ENCODE peak calls at places on chromosomes 1 and 21, in seven cellular contexts. R is SK-N-SH, S is K562, Z is GM12878, K is HepG2, O is GM23338, E is HCT116. T is an unnamed sample.

GRCh38 chr1:96234299-96234698 is 487.3 kb upstream of the PTBP2 start:
- DNase-seq in R (no peak), S (no peak), Z (no peak), K (peak; percentile 2), O (no peak), E (peak; percentile 29), T (no peak)

GRCh38 chr1:91591175-91591968 is 90.7 kb downstream of the CDC7 start:
- DNase-seq in R (no peak), S (peak; percentile 69), Z (no peak), K (no peak), O (no peak), E (no peak), T (no peak)

GRCh38 chr1:23598424-23598823 is 39.1 kb upstream of the ID3 start:
- DNase-seq in R (peak; percentile 81), S (no peak), Z (no peak), K (peak; percentile 33), O (peak; percentile 98), E (no peak), T (no peak)

GRCh38 chr1:226884116-226884515 is 13.7 kb downstream of the PSEN2 start:
- DNase-seq in R (no peak), S (no peak), Z (no peak), K (no peak), O (no peak), E (no peak), T (no peak)

GRCh38 chr21:35096959-35097358 is 47.9 kb upstream of the RUNX1 start:
- DNase-seq in R (no peak), S (no peak), Z (no peak), K (no peak), O (no peak), E (no peak), T (no peak)

GRCh38 chr1:2322593-2323295 is 68.6 kb downstream of the MORN1 start:
- DNase-seq in R (no peak), S (no peak), Z (no peak), K (no peak), O (no peak), E (no peak), T (no peak)

GRCh38 chr1:214337536-214337935 is 56.6 kb downstream of the SMYD2 start:
- DNase-seq in R (no peak), S (no peak), Z (no peak), K (no peak), O (peak; percentile 57), E (no peak), T (no peak)

GRCh38 chr1:235650341-235651169 is 971 bp upstream of the GNG4 start:
- DNase-seq in R (no peak), S (no peak), Z (no peak), K (peak; percentile 90), O (peak; percentile 86), E (no peak), T (no peak)

GRCh38 chr21:46322351-46323226 is 1.1 kb downstream of the C21orf58 start:
- DNase-seq in R (no peak), S (no peak), Z (no peak), K (no peak), O (peak; percentile 45), E (no peak), T (no peak)

GRCh38 chr21:35924714-35925301 is 135.5 kb downstream of the SETD4 start:
- DNase-seq in R (no peak), S (peak; percentile 16), Z (no peak), K (no peak), O (no peak), E (no peak), T (no peak)

GRCh38 chr1:17369466-17369865 is 2.5 kb upstream of the PADI6 start:
- DNase-seq in R (no peak), S (no peak), Z (no peak), K (no peak), O (no peak), E (no peak), T (no peak)

GRCh38 chr1:59641861-59642260 is 172.9 kb upstream of the HOOK1 start:
- DNase-seq in R (no peak), S (no peak), Z (no peak), K (no peak), O (peak; percentile 17), E (no peak), T (no peak)

GRCh38 chr21:26800455-26801454 is 44.5 kb downstream of the ADAMTS1 start:
- DNase-seq in R (no peak), S (no peak), Z (no peak), K (no peak), O (no peak), E (no peak), T (no peak)

GRCh38 chr1:5856246-5856815 is 135.9 kb downstream of the NPHP4 start:
- DNase-seq in R (no peak), S (peak; percentile 34), Z (no peak), K (peak; percentile 11), O (peak; percentile 14), E (peak; percentile 4), T (no peak)

GRCh38 chr1:193189442-193190095 is 3.2 kb upstream of the B3GALT2 start:
- DNase-seq in R (no peak), S (no peak), Z (no peak), K (no peak), O (no peak), E (no peak), T (no peak)

GRCh38 chr1:51671527-51672325 is 54.8 kb downstream of the OSBPL9 start:
- DNase-seq in R (peak; percentile 16), S (no peak), Z (no peak), K (no peak), O (no peak), E (no peak), T (no peak)

GRCh38 chr1:246170574-246171261 is 336.4 kb downstream of the SMYD3 start:
- DNase-seq in R (no peak), S (peak; percentile 48), Z (no peak), K (no peak), O (no peak), E (no peak), T (no peak)

GRCh38 chr1:154599658-154600057 is 8.3 kb downstream of the ADAR start:
- DNase-seq in R (no peak), S (no peak), Z (no peak), K (no peak), O (no peak), E (no peak), T (no peak)

GRCh38 chr1:19209439-19209989 is 552 bp downstream of the UBR4 start:
- DNase-seq in R (peak; percentile 36), S (no peak), Z (no peak), K (peak; percentile 58), O (peak; percentile 82), E (no peak), T (no peak)

GRCh38 chr1:2226525-2227340 is 1.4 kb upstream of the SKI start:
- DNase-seq in R (peak; percentile 82), S (no peak), Z (no peak), K (no peak), O (peak; percentile 64), E (no peak), T (no peak)

GRCh38 chr1:84103197-84103992 is 40.7 kb upstream of the PRKACB start:
- DNase-seq in R (no peak), S (peak; percentile 75), Z (no peak), K (peak; percentile 37), O (peak; percentile 56), E (peak; percentile 51), T (peak; percentile 92)

GRCh38 chr1:214966366-214966765 is 116.2 kb upstream of the KCNK2 start:
- DNase-seq in R (no peak), S (no peak), Z (no peak), K (no peak), O (no peak), E (no peak), T (no peak)

GRCh38 chr1:27133990-27134389 is 20.9 kb downstream of the SLC9A1 start:
- DNase-seq in R (no peak), S (no peak), Z (peak; percentile 39), K (no peak), O (no peak), E (no peak), T (no peak)

GRCh38 chr1:205258313-205259176 is 30.8 kb downstream of the TMCC2 start:
- DNase-seq in R (no peak), S (peak; percentile 50), Z (no peak), K (no peak), O (no peak), E (no peak), T (no peak)

GRCh38 chr21:40964691-40965090 is 117.7 kb upstream of the DSCAM start:
- DNase-seq in R (no peak), S (no peak), Z (no peak), K (no peak), O (no peak), E (no peak), T (no peak)

DNA sequence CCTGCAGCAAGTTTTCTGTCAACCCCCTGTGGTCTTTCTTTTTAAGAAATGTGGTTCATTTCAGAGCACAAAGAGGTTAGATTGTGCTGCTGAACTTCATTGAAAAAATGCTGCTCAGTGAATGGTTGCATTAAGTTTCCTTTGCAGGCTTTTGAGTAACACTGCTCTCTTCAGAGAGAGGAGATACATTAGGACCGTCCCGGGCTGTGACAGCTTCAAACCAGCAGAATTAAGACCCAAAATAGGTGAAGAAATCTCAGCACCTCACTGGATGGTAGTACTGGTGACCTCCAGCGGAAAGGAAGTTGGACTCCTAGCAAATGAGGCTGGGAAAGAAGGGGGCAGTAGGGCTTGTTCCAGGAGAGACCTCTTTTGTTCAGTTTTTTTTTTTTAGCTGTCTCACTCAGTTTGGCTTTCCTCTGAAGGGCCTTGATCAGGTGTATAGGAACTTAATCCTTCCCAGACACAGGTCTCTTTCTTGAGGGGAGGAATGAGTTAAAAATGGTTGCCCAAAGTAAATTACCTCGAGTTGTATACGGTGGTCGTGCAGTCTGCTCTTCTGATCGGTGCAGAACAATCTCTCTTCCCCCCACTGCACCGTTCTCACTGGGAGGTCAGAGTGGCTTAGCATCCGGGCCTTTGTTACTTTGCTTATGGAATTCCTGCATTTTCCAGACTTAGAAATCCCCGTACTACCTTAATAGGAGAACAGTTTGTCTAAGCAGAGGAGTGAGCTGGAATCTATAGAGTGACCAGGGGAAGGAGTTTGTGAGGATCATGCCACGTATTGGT is 81.0 kb downstream of the NDUFS5 start:
- DNase-seq in R (no peak), S (no peak), Z (no peak), K (no peak), O (peak; percentile 64), E (no peak), T (no peak)
- H3K4me1 ChIP-seq in R (peaks cover 29% of the 10 kb centered on the region), S (peaks cover 22% of the 10 kb centered on the region), Z (peaks cover 42% of the 10 kb centered on the region), K (peaks cover 74% of the 10 kb centered on the region), O (peaks cover 45% of the 10 kb centered on the region), E (peaks cover 40% of the 10 kb centered on the region), T (peaks cover 55% of the 10 kb centered on the region)

GRCh38 chr1:203467550-203467921 is 8.1 kb upstream of the PRELP start:
- DNase-seq in R (no peak), S (no peak), Z (no peak), K (no peak), O (no peak), E (no peak), T (no peak)
- TF ChIP-seq POLR2AphosphoS5 in R (no peak), S (no peak), Z (no peak), K (no peak), O (no peak), E (no peak), T (no peak)

DNA sequence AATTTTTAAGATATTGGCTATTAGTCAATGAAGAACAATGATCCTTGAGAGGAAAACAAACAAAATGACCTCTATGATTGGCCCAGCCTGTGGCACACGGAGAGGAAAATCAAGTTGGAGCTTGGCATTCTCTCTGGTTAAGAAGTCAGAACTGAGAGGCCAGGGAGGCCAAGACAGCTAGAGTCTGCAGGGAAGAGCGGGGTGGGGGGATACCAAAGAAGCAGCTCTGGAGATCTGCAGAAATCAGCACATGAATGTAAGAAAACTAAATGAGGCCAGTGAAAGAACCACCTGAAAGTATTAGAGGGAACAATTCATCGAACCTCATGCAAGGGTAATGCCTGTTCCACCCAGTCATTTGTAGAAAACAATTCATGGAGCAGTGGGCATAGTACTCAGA is 23.8 kb upstream of the C1orf115 start:
- DNase-seq in R (no peak), S (no peak), Z (no peak), K (no peak), O (peak; percentile 14), E (no peak), T (no peak)
- TF ChIP-seq REST in R (no peak), S (no peak), Z (no peak), K (no peak), O (no peak), E (no peak), T (no peak)

GRCh38 chr1:212542761-212543187 is 65.8 kb upstream of the ATF3 start:
- DNase-seq in R (no peak), S (no peak), Z (no peak), K (no peak), O (no peak), E (no peak), T (no peak)
- H3K4me1 ChIP-seq in R (no peaks in the 10 kb centered on the region), S (no peaks in the 10 kb centered on the region), Z (no peaks in the 10 kb centered on the region), K (no peaks in the 10 kb centered on the region), O (peaks cover 22% of the 10 kb centered on the region), E (no peaks in the 10 kb centered on the region), T (no peaks in the 10 kb centered on the region)